ENCODE peak calls at places on chromosomes 7 and 10, in ten cellular contexts. One of them, this sample, is unnamed. For H3K27me3, the result is how much of the 10 kb centered on the place peaks cover.

GRCh38 chr10:118835682-118836326 is 81.0 kb upstream of the CACUL1 start:
- DNase-seq in left lung: no peak
- DNase-seq in colonic mucosa: peak
- DNase-seq in AG04450: no peak
- DNase-seq in GM06990: no peak
- DNase-seq in tibial artery: no peak
- DNase-seq in sigmoid colon: no peak
- DNase-seq in keratinocyte: peak
- DNase-seq in ascending aorta: no peak
- DNase-seq in transverse colon: peak
- DNase-seq in this sample: peak

GRCh38 chr10:98513704-98514103 is 67.0 kb upstream of the HPS1 start:
- DNase-seq in left lung: no peak
- DNase-seq in colonic mucosa: no peak
- DNase-seq in AG04450: no peak
- DNase-seq in GM06990: no peak
- DNase-seq in tibial artery: no peak
- DNase-seq in sigmoid colon: no peak
- DNase-seq in keratinocyte: no peak
- DNase-seq in ascending aorta: no peak
- DNase-seq in transverse colon: no peak
- DNase-seq in this sample: no peak

GRCh38 chr10:69303632-69304035 is 25.3 kb downstream of the HK1 start:
- DNase-seq in left lung: no peak
- DNase-seq in colonic mucosa: no peak
- DNase-seq in AG04450: no peak
- DNase-seq in GM06990: no peak
- DNase-seq in tibial artery: no peak
- DNase-seq in sigmoid colon: no peak
- DNase-seq in keratinocyte: no peak
- DNase-seq in ascending aorta: no peak
- DNase-seq in transverse colon: no peak
- DNase-seq in this sample: no peak

GRCh38 chr7:128005117-128005516 is 26.1 kb downstream of the LRRC4 start:
- DNase-seq in left lung: no peak
- DNase-seq in colonic mucosa: no peak
- DNase-seq in AG04450: no peak
- DNase-seq in GM06990: no peak
- DNase-seq in tibial artery: no peak
- DNase-seq in sigmoid colon: no peak
- DNase-seq in keratinocyte: no peak
- DNase-seq in ascending aorta: no peak
- DNase-seq in transverse colon: no peak
- DNase-seq in this sample: no peak

GRCh38 chr10:47458466-47459154 is 25.3 kb downstream of the ANXA8 start:
- DNase-seq in left lung: no peak
- DNase-seq in colonic mucosa: no peak
- DNase-seq in AG04450: peak
- DNase-seq in GM06990: no peak
- DNase-seq in tibial artery: no peak
- DNase-seq in sigmoid colon: no peak
- DNase-seq in keratinocyte: no peak
- DNase-seq in ascending aorta: no peak
- DNase-seq in transverse colon: no peak
- DNase-seq in this sample: peak

GRCh38 chr10:93916257-93917063 is 22.7 kb downstream of the SLC35G1 start:
- DNase-seq in left lung: no peak
- DNase-seq in colonic mucosa: no peak
- DNase-seq in AG04450: peak
- DNase-seq in GM06990: no peak
- DNase-seq in tibial artery: no peak
- DNase-seq in sigmoid colon: no peak
- DNase-seq in keratinocyte: no peak
- DNase-seq in ascending aorta: no peak
- DNase-seq in transverse colon: no peak
- DNase-seq in this sample: peak

GRCh38 chr7:27198138-27198841 is 1.6 kb downstream of the HOXA13 start:
- DNase-seq in left lung: peak
- DNase-seq in colonic mucosa: peak
- DNase-seq in AG04450: no peak
- DNase-seq in GM06990: no peak
- DNase-seq in tibial artery: no peak
- DNase-seq in sigmoid colon: no peak
- DNase-seq in keratinocyte: no peak
- DNase-seq in ascending aorta: no peak
- DNase-seq in transverse colon: no peak
- DNase-seq in this sample: no peak

GRCh38 chr10:29285624-29286051 is 3.2 kb upstream of the LYZL1 start:
- DNase-seq in left lung: no peak
- DNase-seq in colonic mucosa: no peak
- DNase-seq in AG04450: no peak
- DNase-seq in GM06990: peak
- DNase-seq in tibial artery: no peak
- DNase-seq in sigmoid colon: no peak
- DNase-seq in keratinocyte: no peak
- DNase-seq in ascending aorta: no peak
- DNase-seq in transverse colon: no peak
- DNase-seq in this sample: no peak

GRCh38 chr7:1131471-1132265 is 28.3 kb downstream of the ZFAND2A start:
- DNase-seq in left lung: no peak
- DNase-seq in colonic mucosa: no peak
- DNase-seq in AG04450: no peak
- DNase-seq in GM06990: no peak
- DNase-seq in tibial artery: no peak
- DNase-seq in sigmoid colon: no peak
- DNase-seq in keratinocyte: no peak
- DNase-seq in ascending aorta: no peak
- DNase-seq in transverse colon: no peak
- DNase-seq in this sample: no peak

GRCh38 chr7:127654404-127655392 is 2.7 kb downstream of the SND1 start:
- DNase-seq in left lung: no peak
- DNase-seq in colonic mucosa: no peak
- DNase-seq in AG04450: no peak
- DNase-seq in GM06990: no peak
- DNase-seq in tibial artery: no peak
- DNase-seq in sigmoid colon: no peak
- DNase-seq in keratinocyte: no peak
- DNase-seq in ascending aorta: no peak
- DNase-seq in transverse colon: no peak
- DNase-seq in this sample: no peak

GRCh38 chr7:74523015-74523414 is 69.3 kb downstream of the GTF2IRD1 start:
- DNase-seq in left lung: no peak
- DNase-seq in colonic mucosa: no peak
- DNase-seq in AG04450: no peak
- DNase-seq in GM06990: no peak
- DNase-seq in tibial artery: no peak
- DNase-seq in sigmoid colon: no peak
- DNase-seq in keratinocyte: no peak
- DNase-seq in ascending aorta: no peak
- DNase-seq in transverse colon: no peak
- DNase-seq in this sample: no peak

GRCh38 chr7:155198901-155199845 is 98.5 kb upstream of the INSIG1 start:
- DNase-seq in left lung: no peak
- DNase-seq in colonic mucosa: no peak
- DNase-seq in AG04450: peak
- DNase-seq in GM06990: no peak
- DNase-seq in tibial artery: no peak
- DNase-seq in sigmoid colon: no peak
- DNase-seq in keratinocyte: no peak
- DNase-seq in ascending aorta: no peak
- DNase-seq in transverse colon: no peak
- DNase-seq in this sample: peak

GRCh38 chr7:79980376-79980775 is 154.3 kb upstream of the GNAI1 start:
- DNase-seq in left lung: no peak
- DNase-seq in colonic mucosa: no peak
- DNase-seq in AG04450: no peak
- DNase-seq in GM06990: no peak
- DNase-seq in tibial artery: no peak
- DNase-seq in sigmoid colon: no peak
- DNase-seq in keratinocyte: no peak
- DNase-seq in ascending aorta: no peak
- DNase-seq in transverse colon: no peak
- DNase-seq in this sample: no peak

GRCh38 chr7:15947749-15948148 is 261.3 kb upstream of the MEOX2 start:
- DNase-seq in left lung: no peak
- DNase-seq in colonic mucosa: no peak
- DNase-seq in AG04450: no peak
- DNase-seq in GM06990: no peak
- DNase-seq in tibial artery: no peak
- DNase-seq in sigmoid colon: no peak
- DNase-seq in keratinocyte: no peak
- DNase-seq in ascending aorta: no peak
- DNase-seq in transverse colon: no peak
- DNase-seq in this sample: no peak

GRCh38 chr7:141402277-141402996 is 148.8 kb upstream of the AGK start:
- DNase-seq in left lung: no peak
- DNase-seq in colonic mucosa: no peak
- DNase-seq in AG04450: no peak
- DNase-seq in GM06990: no peak
- DNase-seq in tibial artery: no peak
- DNase-seq in sigmoid colon: no peak
- DNase-seq in keratinocyte: no peak
- DNase-seq in ascending aorta: no peak
- DNase-seq in transverse colon: no peak
- DNase-seq in this sample: no peak

GRCh38 chr7:130298927-130299326 is 6.0 kb downstream of the CPA4 start:
- DNase-seq in left lung: no peak
- DNase-seq in colonic mucosa: no peak
- DNase-seq in AG04450: no peak
- DNase-seq in GM06990: no peak
- DNase-seq in tibial artery: no peak
- DNase-seq in sigmoid colon: no peak
- DNase-seq in keratinocyte: no peak
- DNase-seq in ascending aorta: no peak
- DNase-seq in transverse colon: peak
- DNase-seq in this sample: no peak

GRCh38 chr10:30489291-30489823 is 55.4 kb downstream of the MAP3K8 start:
- DNase-seq in left lung: no peak
- DNase-seq in colonic mucosa: no peak
- DNase-seq in AG04450: no peak
- DNase-seq in GM06990: no peak
- DNase-seq in tibial artery: no peak
- DNase-seq in sigmoid colon: no peak
- DNase-seq in keratinocyte: no peak
- DNase-seq in ascending aorta: no peak
- DNase-seq in transverse colon: no peak
- DNase-seq in this sample: no peak

GRCh38 chr10:58518775-58519174 is 6.1 kb downstream of the BICC1 start:
- DNase-seq in left lung: no peak
- DNase-seq in colonic mucosa: no peak
- DNase-seq in AG04450: no peak
- DNase-seq in GM06990: no peak
- DNase-seq in tibial artery: no peak
- DNase-seq in sigmoid colon: no peak
- DNase-seq in keratinocyte: no peak
- DNase-seq in ascending aorta: no peak
- DNase-seq in transverse colon: no peak
- DNase-seq in this sample: peak

GRCh38 chr10:30227481-30227880 is 121.6 kb downstream of the MTPAP start:
- DNase-seq in left lung: no peak
- DNase-seq in colonic mucosa: no peak
- DNase-seq in AG04450: no peak
- DNase-seq in GM06990: no peak
- DNase-seq in tibial artery: no peak
- DNase-seq in sigmoid colon: no peak
- DNase-seq in keratinocyte: no peak
- DNase-seq in ascending aorta: no peak
- DNase-seq in transverse colon: no peak
- DNase-seq in this sample: no peak

DNA sequence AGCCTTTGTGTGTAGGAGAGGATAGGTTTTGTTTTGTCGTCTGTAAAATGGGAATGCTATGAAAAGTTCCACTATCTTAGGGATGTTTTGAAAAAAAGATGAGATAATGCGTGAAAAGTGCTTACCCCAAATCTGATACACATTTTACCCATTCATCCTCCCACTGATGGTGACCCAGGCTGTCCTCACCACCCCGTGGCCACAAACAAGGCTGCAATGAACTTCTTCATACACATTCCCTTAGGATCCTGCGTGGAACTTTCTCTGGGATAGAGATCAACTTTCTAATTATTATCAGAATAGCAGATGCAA is 399 bp upstream of the OGDHL start:
- DNase-seq in left lung: no peak
- DNase-seq in colonic mucosa: no peak
- DNase-seq in AG04450: no peak
- DNase-seq in GM06990: no peak
- DNase-seq in tibial artery: no peak
- DNase-seq in sigmoid colon: no peak
- DNase-seq in keratinocyte: no peak
- DNase-seq in ascending aorta: no peak
- DNase-seq in transverse colon: no peak
- DNase-seq in this sample: no peak
- H3K4me3 ChIP-seq in left lung: peak
- H3K4me3 ChIP-seq in colonic mucosa: peak
- H3K4me3 ChIP-seq in AG04450: peak
- H3K4me3 ChIP-seq in GM06990: no peak
- H3K4me3 ChIP-seq in tibial artery: peak
- H3K4me3 ChIP-seq in sigmoid colon: no peak
- H3K4me3 ChIP-seq in keratinocyte: no peak
- H3K4me3 ChIP-seq in ascending aorta: peak
- H3K4me3 ChIP-seq in transverse colon: peak
- H3K4me3 ChIP-seq in this sample: peak

GRCh38 chr10:9311702-9312499 is 1257.4 kb downstream of the GATA3 start:
- DNase-seq in left lung: no peak
- DNase-seq in colonic mucosa: no peak
- DNase-seq in AG04450: no peak
- DNase-seq in GM06990: no peak
- DNase-seq in tibial artery: no peak
- DNase-seq in sigmoid colon: no peak
- DNase-seq in keratinocyte: no peak
- DNase-seq in ascending aorta: no peak
- DNase-seq in transverse colon: no peak
- DNase-seq in this sample: no peak
- TF ChIP-seq CTCF in left lung: no peak
- TF ChIP-seq CTCF in colonic mucosa: no peak
- TF ChIP-seq CTCF in AG04450: peak
- TF ChIP-seq CTCF in GM06990: peak
- TF ChIP-seq CTCF in tibial artery: no peak
- TF ChIP-seq CTCF in sigmoid colon: no peak
- TF ChIP-seq CTCF in keratinocyte: no peak
- TF ChIP-seq CTCF in ascending aorta: no peak
- TF ChIP-seq CTCF in transverse colon: no peak
- TF ChIP-seq CTCF in this sample: peak

GRCh38 chr7:76281706-76282343 is 20.6 kb upstream of the HSPB1 start:
- DNase-seq in left lung: no peak
- DNase-seq in colonic mucosa: no peak
- DNase-seq in AG04450: no peak
- DNase-seq in GM06990: no peak
- DNase-seq in tibial artery: no peak
- DNase-seq in sigmoid colon: no peak
- DNase-seq in keratinocyte: no peak
- DNase-seq in ascending aorta: no peak
- DNase-seq in transverse colon: no peak
- DNase-seq in this sample: no peak
- H3K27me3 ChIP-seq in left lung: under half
- H3K27me3 ChIP-seq in colonic mucosa: under half
- H3K27me3 ChIP-seq in AG04450: under half
- H3K27me3 ChIP-seq in GM06990: under half
- H3K27me3 ChIP-seq in tibial artery: under half
- H3K27me3 ChIP-seq in sigmoid colon: under half
- H3K27me3 ChIP-seq in keratinocyte: under half
- H3K27me3 ChIP-seq in ascending aorta: under half
- H3K27me3 ChIP-seq in transverse colon: half or more
- H3K27me3 ChIP-seq in this sample: half or more

GRCh38 chr10:60138842-60139241 is 232.5 kb upstream of the CCDC6 start:
- DNase-seq in left lung: no peak
- DNase-seq in colonic mucosa: no peak
- DNase-seq in AG04450: no peak
- DNase-seq in GM06990: no peak
- DNase-seq in tibial artery: no peak
- DNase-seq in sigmoid colon: no peak
- DNase-seq in keratinocyte: no peak
- DNase-seq in ascending aorta: no peak
- DNase-seq in transverse colon: no peak
- DNase-seq in this sample: no peak
- H3K4me3 ChIP-seq in left lung: no peak
- H3K4me3 ChIP-seq in colonic mucosa: peak
- H3K4me3 ChIP-seq in AG04450: no peak
- H3K4me3 ChIP-seq in GM06990: no peak
- H3K4me3 ChIP-seq in tibial artery: no peak
- H3K4me3 ChIP-seq in sigmoid colon: no peak
- H3K4me3 ChIP-seq in keratinocyte: no peak
- H3K4me3 ChIP-seq in ascending aorta: no peak
- H3K4me3 ChIP-seq in transverse colon: peak
- H3K4me3 ChIP-seq in this sample: peak

This sample was measured in kidney epithelial cell.